ENCODE peak calls at places on chromosomes 5 and 9, in five cellular contexts. W is tibial nerve, U is brain microvascular endothelial cell, G is neural crest cell, N is fibroblast of mammary gland. K is an unnamed sample.

GRCh38 chr9:90774682-90775081 is 26.9 kb upstream of the SYK start:
- DNase-seq in U (no peak), N (no peak), G (no peak), W (no peak), K (no peak)

GRCh38 chr5:34008721-34009120 is 871 bp upstream of the AMACR start:
- DNase-seq in W (no peak), N (no peak), U (no peak), G (no peak), K (no peak)

GRCh38 chr9:5872496-5872895 is 18.2 kb upstream of the MLANA start:
- DNase-seq in N (no peak), G (no peak), U (no peak), W (no peak), K (no peak)

GRCh38 chr5:16574789-16575785 is 41.7 kb downstream of the RETREG1 start:
- DNase-seq in U (peak), G (no peak), W (no peak), N (peak), K (peak)

GRCh38 chr5:61347088-61347487 is 15.0 kb downstream of the ZSWIM6 start:
- DNase-seq in U (no peak), N (peak), W (no peak), G (no peak), K (peak)

GRCh38 chr9:87694236-87694755 is 31.6 kb upstream of the CTSL start:
- DNase-seq in W (no peak), G (no peak), N (no peak), U (no peak), K (no peak)

GRCh38 chr9:134442486-134443168 is 116.4 kb downstream of the RXRA start:
- DNase-seq in U (no peak), W (no peak), N (peak), G (no peak), K (no peak)

GRCh38 chr5:103569313-103570060 is 6.9 kb upstream of the NUDT12 start:
- DNase-seq in W (no peak), U (no peak), N (peak), G (no peak), K (no peak)

GRCh38 chr5:152329896-152330295 is 75.2 kb downstream of the NMUR2 start:
- DNase-seq in U (no peak), W (no peak), N (no peak), G (no peak), K (no peak)

GRCh38 chr9:121824651-121825480 is 173.4 kb downstream of the DAB2IP start:
- DNase-seq in U (no peak), W (no peak), N (peak), G (no peak), K (no peak)

GRCh38 chr5:115072266-115073056 is 97.2 kb downstream of the TRIM36 start:
- DNase-seq in W (no peak), G (no peak), U (no peak), N (no peak), K (no peak)

GRCh38 chr9:136409557-136410455 is 608 bp downstream of the ENTR1 start:
- DNase-seq in G (no peak), N (peak), U (peak), W (no peak), K (peak)

GRCh38 chr9:136249881-136250559 is 4.4 kb upstream of the QSOX2 start:
- DNase-seq in U (no peak), N (no peak), W (no peak), G (no peak), K (no peak)

GRCh38 chr5:154627711-154628678 is 127.2 kb upstream of the LARP1 start:
- DNase-seq in W (no peak), N (peak), G (no peak), U (no peak), K (peak)

GRCh38 chr9:1050125-1050895 is at the start of gene DMRT2:
- DNase-seq in N (peak), W (peak), G (peak), U (peak), K (peak)

GRCh38 chr9:94887721-94888120 is 161.2 kb downstream of the AOPEP start:
- DNase-seq in N (no peak), G (no peak), U (no peak), W (no peak), K (no peak)

GRCh38 chr9:129242971-129243561 is 65.0 kb upstream of the IER5L start:
- DNase-seq in U (no peak), N (peak), W (peak), G (no peak), K (no peak)

GRCh38 chr5:159095218-159095617 is 4.5 kb downstream of the EBF1 start:
- DNase-seq in G (no peak), N (peak), U (no peak), W (peak), K (no peak)

GRCh38 chr9:72459308-72459707 is 62.1 kb upstream of the TMC1 start:
- DNase-seq in W (no peak), N (no peak), G (peak), U (no peak), K (no peak)

GRCh38 chr5:122101636-122102285 is 23.7 kb upstream of the LOX start:
- DNase-seq in U (peak), W (no peak), G (no peak), N (peak), K (peak)

GRCh38 chr5:88805151-88805784 is 77.7 kb downstream of the MEF2C start:
- DNase-seq in U (no peak), G (no peak), W (no peak), N (no peak), K (no peak)

GRCh38 chr9:136858452-136858843 is 6.3 kb downstream of the MAMDC4 start:
- DNase-seq in G (no peak), N (no peak), U (no peak), W (no peak), K (no peak)

GRCh38 chr5:15926586-15926985 is 253.0 kb downstream of the MARCHF11 start:
- DNase-seq in W (no peak), U (no peak), G (no peak), N (no peak), K (no peak)

GRCh38 chr9:114574438-114574837 is 13.1 kb upstream of the ATP6V1G1 start:
- DNase-seq in W (no peak), G (no peak), N (no peak), U (no peak), K (no peak)

GRCh38 chr9:114316605-114317230 is 6.2 kb upstream of the ORM1 start:
- DNase-seq in G (no peak), N (no peak), U (no peak), W (no peak), K (no peak)

GRCh38 chr9:3367185-3367584 is 158.6 kb downstream of the RFX3 start:
- DNase-seq in U (no peak), N (no peak), G (no peak), W (no peak), K (no peak)

GRCh38 chr5:72166070-72166979 is 59.0 kb downstream of the MAP1B start:
- DNase-seq in W (no peak), N (peak), U (no peak), G (no peak), K (peak)

GRCh38 chr5:172443441-172444109 is 10.8 kb downstream of the SH3PXD2B start:
- DNase-seq in W (peak), N (peak), G (no peak), U (peak), K (peak)

GRCh38 chr9:124812401-124813016 is 35.6 kb downstream of the OLFML2A start:
- DNase-seq in G (no peak), N (peak), U (peak), W (peak), K (peak)

GRCh38 chr5:116970318-116970717 is 395.7 kb upstream of the SEMA6A start:
- DNase-seq in U (peak), W (no peak), N (peak), G (no peak), K (peak)

GRCh38 chr5:137340899-137341298 is 158.2 kb downstream of the SPOCK1 start:
- DNase-seq in W (no peak), G (no peak), U (no peak), N (no peak), K (no peak)

GRCh38 chr5:138468133-138468965 is 3.1 kb downstream of the EGR1 start:
- DNase-seq in N (no peak), W (no peak), G (no peak), U (no peak), K (no peak)

GRCh38 chr9:134781895-134782294 is 98.7 kb upstream of the FCN2 start:
- DNase-seq in G (no peak), N (no peak), W (no peak), U (no peak), K (no peak)

GRCh38 chr5:54234304-54234938 is 76.0 kb downstream of the ARL15 start:
- DNase-seq in W (no peak), N (peak), G (no peak), U (no peak), K (peak)

GRCh38 chr9:107155244-107155817 is 127.7 kb upstream of the RAD23B start:
- DNase-seq in G (no peak), U (no peak), W (no peak), N (no peak), K (no peak)

GRCh38 chr9:84862786-84863185 is 193.3 kb downstream of the NTRK2 start:
- DNase-seq in U (peak), W (no peak), N (peak), G (no peak), K (peak)

GRCh38 chr5:74660146-74660545 is 19.6 kb upstream of the ENC1 start:
- DNase-seq in U (no peak), G (no peak), W (no peak), N (no peak), K (no peak)

GRCh38 chr5:157951673-157952373 is 92.9 kb upstream of the CLINT1 start:
- DNase-seq in G (no peak), U (no peak), N (no peak), W (no peak), K (peak)

GRCh38 chr5:16160706-16161105 is 18.9 kb downstream of the MARCHF11 start:
- DNase-seq in G (peak), W (no peak), N (peak), U (peak), K (peak)

GRCh38 chr9:137987244-137988030 is 109.9 kb downstream of the CACNA1B start:
- DNase-seq in N (no peak), G (no peak), W (no peak), U (no peak), K (no peak)

GRCh38 chr5:69032009-69032408 is 61.8 kb upstream of the SLC30A5 start:
- DNase-seq in W (no peak), G (no peak), U (no peak), N (no peak), K (no peak)
- TF ChIP-seq CTCF in W (no peak), G (no peak), U (peak), N (peak), K (no peak)

GRCh38 chr5:143572270-143572669 is 168.8 kb upstream of the NR3C1 start:
- DNase-seq in G (no peak), U (no peak), W (no peak), N (no peak), K (no peak)

GRCh38 chr5:143570989-143571388 is 167.5 kb upstream of the NR3C1 start:
- DNase-seq in N (no peak), U (no peak), G (no peak), W (no peak), K (no peak)

GRCh38 chr5:143568105-143568504 is 164.6 kb upstream of the NR3C1 start:
- DNase-seq in G (no peak), U (no peak), N (no peak), W (no peak), K (no peak)

GRCh38 chr5:143569213-143569663 is 165.8 kb upstream of the NR3C1 start:
- DNase-seq in G (no peak), N (peak), U (peak), W (no peak), K (peak)

GRCh38 chr5:143569722-143570567 is 166.5 kb upstream of the NR3C1 start:
- DNase-seq in W (no peak), G (no peak), N (peak), U (no peak), K (no peak)
- TF ChIP-seq CTCF in W (no peak), G (no peak), N (no peak), U (no peak), K (no peak)

DNA sequence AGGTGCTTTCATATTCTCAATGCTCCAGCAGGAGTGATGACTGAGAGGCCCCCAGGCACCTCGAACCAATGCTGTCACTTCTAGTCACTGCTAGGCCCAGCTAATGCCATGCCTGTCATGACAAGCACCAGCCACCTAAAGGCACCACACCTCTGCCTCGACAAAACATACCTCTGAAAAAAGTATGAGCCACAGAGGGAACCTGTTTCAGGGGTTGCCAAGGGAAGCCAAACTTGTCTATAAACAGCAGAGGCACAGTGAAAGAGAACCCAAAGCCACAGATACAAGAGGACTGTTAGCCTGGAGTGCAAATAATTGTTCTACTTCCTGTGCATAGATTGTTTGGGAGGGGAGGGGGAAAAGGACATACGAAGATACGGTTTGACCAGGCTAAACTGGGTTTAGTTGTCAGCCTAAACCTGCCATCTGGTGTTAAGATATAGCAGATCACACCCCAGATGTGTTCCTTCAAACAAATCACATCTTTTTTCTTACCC is 45.9 kb downstream of the BNC2 start:
- DNase-seq in W (no peak), U (peak), N (peak), G (no peak), K (peak)
- TF ChIP-seq CTCF in W (no peak), U (no peak), N (no peak), G (peak), K (no peak)

DNA sequence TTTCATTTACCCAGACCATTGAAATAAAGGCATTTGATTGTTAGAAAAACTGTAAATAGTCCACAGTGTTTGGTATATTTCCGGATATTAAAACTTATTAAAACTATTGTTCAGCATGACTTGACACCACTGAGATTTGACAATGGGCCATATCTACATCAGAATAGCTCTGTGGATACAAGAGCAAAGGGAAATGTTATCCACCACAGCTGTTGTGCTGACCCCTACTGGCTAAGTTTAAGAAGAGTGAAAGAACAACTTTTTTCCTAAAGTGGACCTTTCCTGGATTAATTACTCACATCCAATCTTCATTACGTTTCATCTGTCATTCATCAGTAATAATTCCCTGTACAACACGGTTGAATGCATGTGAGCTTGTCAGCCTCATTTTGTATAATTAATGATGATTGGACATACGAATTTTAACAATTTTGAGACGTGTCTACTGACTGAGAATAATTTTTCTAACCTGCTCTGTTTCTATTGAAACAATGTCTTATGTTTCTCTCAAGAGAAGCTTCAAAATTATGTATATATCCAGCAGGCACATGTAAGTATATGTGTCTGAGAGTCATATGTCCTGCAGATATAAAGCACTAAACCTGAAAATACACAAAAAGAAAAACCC is 1952.5 kb downstream of the MAT2B start:
- DNase-seq in G (no peak), W (no peak), N (peak), U (no peak), K (peak)
- TF ChIP-seq CTCF in G (peak), W (no peak), N (peak), U (peak), K (peak)

DNA sequence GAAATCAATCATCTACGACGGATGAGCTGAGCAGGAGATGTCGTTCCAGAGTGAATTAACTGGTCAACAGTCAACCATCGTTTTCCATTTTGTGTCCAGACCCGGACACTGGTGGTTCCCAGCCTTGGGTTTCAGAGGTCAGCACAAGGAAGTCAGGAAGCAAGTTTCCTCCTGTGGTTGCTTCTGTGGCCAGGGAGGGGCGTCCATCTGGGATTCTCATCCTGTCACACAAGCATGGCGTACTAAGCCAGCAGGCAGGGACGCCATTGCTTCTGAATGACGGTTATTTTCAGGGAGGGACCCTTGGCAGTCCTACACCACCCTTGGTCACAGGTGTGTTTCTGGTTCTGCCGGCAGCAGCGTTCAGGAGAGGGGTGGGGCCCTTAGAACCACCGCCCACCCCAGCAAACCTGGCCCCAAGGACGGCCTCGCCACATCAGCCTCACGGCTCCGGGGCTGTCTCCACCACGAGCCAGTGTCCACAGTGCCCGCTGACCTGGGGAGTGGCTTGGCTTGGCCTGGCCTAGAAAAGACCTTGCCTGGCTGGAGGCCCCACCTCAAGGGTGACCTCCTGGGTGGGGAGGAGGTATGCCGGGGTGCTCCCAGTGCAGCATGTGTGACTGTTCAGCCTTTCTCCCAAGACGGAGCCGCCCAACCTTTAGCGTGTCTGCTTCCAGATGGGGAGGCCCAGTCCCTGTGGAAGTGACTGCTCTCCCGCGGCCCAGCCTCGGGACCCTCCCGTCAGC is 25.2 kb downstream of the NDUFS6 start:
- DNase-seq in U (no peak), G (no peak), N (no peak), W (no peak), K (no peak)
- TF ChIP-seq CTCF in U (no peak), G (no peak), N (no peak), W (no peak), K (no peak)

GRCh38 chr9:115694014-115694413 is 459.6 kb upstream of the PAPPA start:
- DNase-seq in G (no peak), U (peak), W (no peak), N (peak), K (peak)
- TF ChIP-seq CTCF in G (peak), U (peak), W (peak), N (peak), K (peak)

GRCh38 chr9:21856301-21857094 is 54.1 kb downstream of the MTAP start:
- DNase-seq in W (no peak), N (peak), G (no peak), U (no peak), K (no peak)

GRCh38 chr9:21854594-21854993 is 52.2 kb downstream of the MTAP start:
- DNase-seq in W (no peak), G (no peak), U (peak), N (peak), K (peak)

GRCh38 chr9:21853414-21853813 is 51.0 kb downstream of the MTAP start:
- DNase-seq in U (no peak), W (no peak), N (no peak), G (no peak), K (no peak)

GRCh38 chr9:21854119-21854518 is 51.7 kb downstream of the MTAP start:
- DNase-seq in N (no peak), U (no peak), W (no peak), G (no peak), K (no peak)

GRCh38 chr9:21852751-21853150 is 50.3 kb downstream of the MTAP start:
- DNase-seq in U (no peak), W (no peak), G (no peak), N (no peak), K (no peak)
- TF ChIP-seq CTCF in U (no peak), W (no peak), G (no peak), N (no peak), K (no peak)

DNA sequence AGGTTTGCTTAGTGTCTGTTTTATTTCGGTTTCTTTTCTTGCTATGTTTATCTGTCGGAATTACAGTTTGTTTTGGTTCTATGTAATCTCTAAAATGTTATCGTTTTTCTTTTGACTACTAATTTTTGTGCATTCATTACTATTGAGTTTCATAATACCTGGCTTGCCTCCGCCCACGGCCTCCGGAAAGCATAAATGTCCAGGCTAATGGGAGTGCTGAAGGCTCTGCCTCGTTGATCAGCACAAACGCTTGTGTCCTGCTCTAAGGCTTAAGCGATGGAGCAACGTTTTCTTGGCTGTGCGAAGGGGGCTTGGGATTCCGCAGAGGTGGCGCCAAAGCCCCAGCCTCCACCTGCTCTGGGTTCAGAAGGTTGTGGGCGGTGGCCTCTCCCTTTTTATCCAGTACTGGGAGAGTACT is 19.8 kb downstream of the ANXA2R start:
- DNase-seq in N (peak), G (no peak), U (no peak), W (no peak), K (no peak)
- TF ChIP-seq CTCF in N (no peak), G (no peak), U (no peak), W (no peak), K (no peak)